ENCODE peak calls at places on chromosomes 13 and 19, in eight cellular contexts. One of them, this sample, is unnamed.

GRCh38 chr19:10517760-10518443 is 655 bp upstream of the S1PR5 start:
- DNase-seq in ovary: no peak
- DNase-seq in central memory CD4-positive, alpha-beta T cell: no peak
- DNase-seq in stomach: no peak
- DNase-seq in CD8-positive, alpha-beta memory T cell: no peak
- DNase-seq in Daoy: peak
- DNase-seq in H54: peak
- DNase-seq in hypothalamus: peak
- DNase-seq in this sample: peak

GRCh38 chr19:53818756-53819155 is 5.4 kb downstream of the NLRP12 start:
- DNase-seq in H54: no peak
- DNase-seq in Daoy: no peak
- DNase-seq in CD8-positive, alpha-beta memory T cell: no peak
- DNase-seq in central memory CD4-positive, alpha-beta T cell: no peak
- DNase-seq in stomach: no peak
- DNase-seq in hypothalamus: no peak
- DNase-seq in ovary: no peak
- DNase-seq in this sample: no peak

GRCh38 chr19:45567609-45568008 is 17.0 kb downstream of the OPA3 start:
- DNase-seq in ovary: no peak
- DNase-seq in stomach: no peak
- DNase-seq in Daoy: no peak
- DNase-seq in H54: no peak
- DNase-seq in hypothalamus: no peak
- DNase-seq in central memory CD4-positive, alpha-beta T cell: no peak
- DNase-seq in CD8-positive, alpha-beta memory T cell: no peak
- DNase-seq in this sample: no peak

GRCh38 chr13:38908574-38908973 is 82.1 kb downstream of the STOML3 start:
- DNase-seq in central memory CD4-positive, alpha-beta T cell: no peak
- DNase-seq in H54: no peak
- DNase-seq in stomach: no peak
- DNase-seq in Daoy: no peak
- DNase-seq in ovary: no peak
- DNase-seq in hypothalamus: no peak
- DNase-seq in CD8-positive, alpha-beta memory T cell: no peak
- DNase-seq in this sample: no peak

GRCh38 chr19:23401086-23401485 is 5.8 kb upstream of the ZNF91 start:
- DNase-seq in Daoy: no peak
- DNase-seq in hypothalamus: no peak
- DNase-seq in H54: no peak
- DNase-seq in CD8-positive, alpha-beta memory T cell: no peak
- DNase-seq in ovary: no peak
- DNase-seq in stomach: no peak
- DNase-seq in central memory CD4-positive, alpha-beta T cell: no peak
- DNase-seq in this sample: no peak

GRCh38 chr19:1424182-1424955 is 13.8 kb upstream of the RPS15 start:
- DNase-seq in H54: no peak
- DNase-seq in Daoy: no peak
- DNase-seq in ovary: no peak
- DNase-seq in CD8-positive, alpha-beta memory T cell: no peak
- DNase-seq in stomach: no peak
- DNase-seq in central memory CD4-positive, alpha-beta T cell: no peak
- DNase-seq in hypothalamus: no peak
- DNase-seq in this sample: no peak

GRCh38 chr19:34482380-34483250 is 1.1 kb downstream of the WTIP start:
- DNase-seq in ovary: no peak
- DNase-seq in Daoy: peak
- DNase-seq in central memory CD4-positive, alpha-beta T cell: no peak
- DNase-seq in CD8-positive, alpha-beta memory T cell: no peak
- DNase-seq in hypothalamus: no peak
- DNase-seq in H54: no peak
- DNase-seq in stomach: no peak
- DNase-seq in this sample: no peak

GRCh38 chr13:102902789-102903347 is 57.0 kb downstream of the ERCC5 start:
- DNase-seq in hypothalamus: no peak
- DNase-seq in CD8-positive, alpha-beta memory T cell: no peak
- DNase-seq in central memory CD4-positive, alpha-beta T cell: no peak
- DNase-seq in Daoy: no peak
- DNase-seq in H54: no peak
- DNase-seq in ovary: no peak
- DNase-seq in stomach: no peak
- DNase-seq in this sample: no peak